ENCODE peak calls at places on chromosome 5, in four cellular contexts. P is prostate gland, H is GM12892, R is sigmoid colon. T is an unnamed sample.

GRCh38 chr5:59755476-59755875 is 138.1 kb downstream of the PDE4D start:
- DNase-seq in P (no peak), H (no peak), R (no peak), T (no peak)

GRCh38 chr5:87061046-87061445 is 206.6 kb upstream of the RASA1 start:
- DNase-seq in H (no peak), R (no peak), P (no peak), T (no peak)

GRCh38 chr5:67206381-67207328 is 10.1 kb upstream of the CD180 start:
- DNase-seq in P (peak; percentile 41), R (peak; percentile 19), H (peak; percentile 52), T (no peak)

GRCh38 chr5:124783794-124784193 is 37.4 kb upstream of the ZNF608 start:
- DNase-seq in P (no peak), R (no peak), H (no peak), T (no peak)

GRCh38 chr5:79183011-79183410 is 52.9 kb upstream of the JMY start:
- DNase-seq in P (no peak), R (no peak), H (no peak), T (no peak)

GRCh38 chr5:141003791-141004601 is 37.7 kb downstream of the PCDHAC2 start:
- DNase-seq in P (no peak), H (no peak), R (no peak), T (no peak)

GRCh38 chr5:139651863-139652787 is 4.0 kb downstream of the CXXC5 start:
- DNase-seq in H (peak; percentile 90), R (peak; percentile 91), P (peak; percentile 77), T (no peak)

GRCh38 chr5:141488591-141489478 is at the start of gene PCDHGC5:
- DNase-seq in H (no peak), P (no peak), R (no peak), T (peak; percentile 55)

GRCh38 chr5:177496111-177497010 is 1.0 kb downstream of the PDLIM7 start:
- DNase-seq in R (peak; percentile 97), P (peak; percentile 54), H (no peak), T (no peak)

GRCh38 chr5:63820557-63820956 is 141.7 kb downstream of the HTR1A start:
- DNase-seq in P (no peak), R (no peak), H (no peak), T (no peak)

GRCh38 chr5:172370648-172371248 is 83.6 kb downstream of the SH3PXD2B start:
- DNase-seq in R (no peak), P (no peak), H (no peak), T (no peak)

GRCh38 chr5:10528056-10528816 is 35.6 kb upstream of the ANKRD33B start:
- DNase-seq in P (no peak), H (no peak), R (no peak), T (no peak)

GRCh38 chr5:171269717-171270116 is 39.3 kb upstream of the TLX3 start:
- DNase-seq in R (no peak), P (no peak), H (no peak), T (no peak)

GRCh38 chr5:115069087-115069968 is 100.4 kb downstream of the TRIM36 start:
- DNase-seq in P (peak; percentile 20), H (no peak), R (no peak), T (no peak)

GRCh38 chr5:168934186-168934585 is 355.0 kb upstream of the PANK3 start:
- DNase-seq in R (no peak), H (no peak), P (no peak), T (no peak)

GRCh38 chr5:1245901-1246576 is 20.9 kb downstream of the SLC6A18 start:
- DNase-seq in P (no peak), H (no peak), R (no peak), T (no peak)

GRCh38 chr5:132300572-132301340 is 6.6 kb downstream of the SLC22A4 start:
- DNase-seq in H (no peak), R (no peak), P (peak; percentile 51), T (no peak)

GRCh38 chr5:178236685-178237084 is 4.1 kb upstream of the PHYKPL start:
- DNase-seq in P (no peak), H (no peak), R (no peak), T (no peak)

GRCh38 chr5:145283101-145283500 is 552.0 kb downstream of the PRELID2 start:
- DNase-seq in H (no peak), P (no peak), R (no peak), T (no peak)
- TF ChIP-seq POLR2A in H (no peak), P (no peak), R (no peak), T (no peak)

GRCh38 chr5:39424751-39425524 is at the start of gene DAB2:
- DNase-seq in R (peak; percentile 92), H (no peak), P (peak; percentile 36), T (peak; percentile 93)
- TF ChIP-seq POLR2AphosphoS5 in R (peak; percentile 29), H (no peak), P (peak; percentile 51), T (peak; percentile 44)

GRCh38 chr5:40746703-40747102 is 9.1 kb downstream of the TTC33 start:
- DNase-seq in P (no peak), R (no peak), H (no peak), T (no peak)

GRCh38 chr5:40738502-40738901 is 17.3 kb downstream of the TTC33 start:
- DNase-seq in H (no peak), R (no peak), P (no peak), T (no peak)

GRCh38 chr5:40743771-40744170 is 12.0 kb downstream of the TTC33 start:
- DNase-seq in R (no peak), P (no peak), H (no peak), T (no peak)
- TF ChIP-seq POLR2A in R (no peak), P (no peak), H (no peak), T (no peak)

DNA sequence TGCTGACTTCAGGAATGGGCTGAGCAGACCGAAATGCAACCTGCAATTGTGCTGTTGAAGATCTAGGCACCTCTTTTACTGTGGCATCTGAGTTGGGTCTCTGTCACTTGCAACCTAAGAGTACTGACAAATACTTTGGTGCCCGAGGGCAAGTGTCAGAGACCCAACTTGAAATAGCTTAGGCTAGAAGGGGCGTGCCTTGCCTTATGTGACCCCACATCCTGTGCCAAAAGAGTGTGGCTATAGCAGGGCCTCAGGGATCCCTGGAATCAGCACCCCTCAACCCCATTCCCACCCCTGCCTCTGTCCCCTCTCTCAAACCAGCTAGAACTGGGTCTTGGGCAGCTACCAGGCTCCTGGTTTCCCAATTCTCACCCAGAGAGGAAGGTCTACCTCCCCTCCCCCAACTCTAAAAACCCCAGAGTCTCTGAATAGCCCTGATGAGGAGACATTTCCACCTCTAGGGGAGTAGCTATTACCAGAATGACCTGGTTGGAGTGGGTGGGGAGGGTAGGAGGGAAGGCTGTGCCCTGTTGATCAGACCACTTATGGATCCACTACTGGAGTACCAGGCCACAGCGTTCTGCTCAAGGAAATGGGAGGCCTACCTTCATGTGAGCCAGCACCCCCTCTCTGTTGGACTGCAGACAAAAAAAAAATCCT is 17.5 kb downstream of the RAI14 start:
- DNase-seq in R (no peak), H (no peak), P (no peak), T (no peak)
- TF ChIP-seq POLR2AphosphoS5 in R (no peak), H (no peak), P (no peak), T (no peak)

GRCh38 chr5:133932441-133933168 is 35.8 kb downstream of the C5orf15 start:
- DNase-seq in H (no peak), R (no peak), P (no peak), T (no peak)

GRCh38 chr5:133928690-133929393 is 39.6 kb downstream of the C5orf15 start:
- DNase-seq in H (no peak), R (no peak), P (no peak), T (no peak)

GRCh38 chr5:133930824-133931111 is 37.7 kb downstream of the C5orf15 start:
- DNase-seq in H (no peak), P (no peak), R (no peak), T (no peak)

GRCh38 chr5:133931546-133931945 is 36.9 kb downstream of the C5orf15 start:
- DNase-seq in R (no peak), H (no peak), P (no peak), T (no peak)

DNA sequence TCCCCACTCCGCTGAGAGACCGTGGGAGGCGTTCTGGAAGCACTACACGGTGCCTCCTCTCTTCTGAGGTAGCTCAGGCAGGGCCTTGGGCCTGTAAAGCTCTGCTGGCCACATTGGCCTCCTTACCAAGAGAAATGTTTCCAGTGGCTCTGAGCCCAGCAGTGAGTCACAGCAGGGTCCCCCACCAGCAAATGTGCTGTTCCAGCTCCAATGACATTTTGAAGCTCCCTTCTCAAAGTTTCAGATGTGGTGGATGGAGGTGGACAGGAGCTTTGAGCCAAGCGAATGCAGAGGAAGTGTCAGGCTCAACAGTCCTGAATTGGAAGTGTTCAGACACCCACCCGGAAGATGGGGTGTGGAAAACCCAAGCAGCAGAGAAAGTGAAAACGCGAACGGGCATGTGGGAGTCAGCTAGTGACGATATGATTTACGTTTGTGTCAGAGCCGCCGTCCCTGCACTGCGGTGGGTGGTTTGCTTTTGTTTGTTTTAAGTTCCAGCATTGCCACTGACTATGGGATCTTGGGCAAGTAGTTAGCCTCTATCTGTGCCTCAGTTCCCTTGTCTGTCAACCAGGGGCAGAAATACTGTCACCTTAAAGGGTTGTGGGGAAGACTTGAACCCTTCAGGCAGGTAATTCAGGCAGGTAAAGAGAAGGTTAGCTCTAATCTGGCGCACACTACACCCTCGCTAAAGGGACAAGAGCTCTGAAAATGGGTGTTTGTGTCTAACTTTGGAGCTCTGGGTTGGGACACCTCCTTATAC is 38.2 kb downstream of the C5orf15 start:
- DNase-seq in P (no peak), H (no peak), R (no peak), T (no peak)
- TF ChIP-seq POLR2A in P (no peak), H (peak; percentile 47), R (no peak), T (no peak)

DNA sequence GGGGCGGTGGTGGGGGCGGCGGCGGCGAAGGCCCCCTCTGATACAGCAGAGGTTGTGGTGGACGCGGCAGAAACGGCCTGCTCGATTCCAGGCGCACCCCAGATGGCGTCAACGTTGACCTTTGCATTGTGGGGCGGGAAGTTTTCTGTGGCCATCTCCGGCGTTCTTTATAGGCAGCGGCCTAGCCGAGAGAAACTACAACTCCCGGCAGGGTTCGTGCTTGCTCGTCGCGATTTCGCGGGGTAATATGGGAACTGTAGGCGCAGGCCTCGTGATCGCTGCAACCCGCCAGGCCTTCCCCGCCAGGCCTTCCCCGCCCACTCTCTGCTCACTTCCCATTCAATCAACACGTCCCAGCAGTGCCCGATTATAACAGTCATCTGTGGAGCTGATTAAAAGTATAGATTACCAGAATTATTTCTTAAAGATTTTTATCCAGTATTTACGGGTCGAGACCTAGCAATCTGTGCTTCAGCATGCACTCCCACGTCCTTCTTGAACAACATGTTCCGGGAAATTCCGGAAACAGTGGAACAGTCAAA is at the start of gene BOD1:
- DNase-seq in H (peak; percentile 77), P (peak; percentile 98), R (peak; percentile 98), T (peak; percentile 99)
- TF ChIP-seq POLR2AphosphoS5 in H (no peak), P (peak; percentile 96), R (peak; percentile 55), T (peak; percentile 71)